ENCODE peak calls at places on chromosomes 12 and 14, in ten cellular contexts. A is cardiac fibroblast; V is activated CD4-positive, alpha-beta T cell treated with anti-CD3 and anti-CD28 coated beads, Interleukin-2, amount 50 U/mL, for 48 hours; S is adipocyte; H is kidney glomerular epithelial cell; G is suprapubic skin; J is stimulated activated CD8-positive, alpha-beta memory T cell treated with anti-CD3 and anti-CD28 coated beads, Interleukin-2, amount 100 ng/mL, for 48 hours; O is fibroblast of pulmonary artery; M is GM19239; Y is hippocampal formation. U is an unnamed sample.

GRCh38 chr12:26651566-26652188 is 181.3 kb downstream of the ITPR2 start:
- DNase-seq in S (peak), G (no peak), Y (peak), M (peak), H (peak), J (no peak), V (peak), A (peak), O (peak), U (peak)

GRCh38 chr12:13275366-13275765 is 78.8 kb downstream of the EMP1 start:
- DNase-seq in Y (peak), H (no peak), M (no peak), O (no peak), S (no peak), V (no peak), J (no peak), G (no peak), A (peak), U (no peak)

GRCh38 chr12:116222358-116222757 is 55.1 kb downstream of the MED13L start:
- DNase-seq in H (peak), G (peak), S (peak), V (peak), M (no peak), Y (no peak), J (no peak), A (peak), O (peak), U (peak)

GRCh38 chr14:88166616-88167015 is 156.5 kb downstream of the KCNK10 start:
- DNase-seq in Y (no peak), J (no peak), M (no peak), A (peak), V (no peak), H (peak), O (no peak), G (no peak), S (no peak), U (peak)

GRCh38 chr12:91913651-91914050 is 232.0 kb downstream of the BTG1 start:
- DNase-seq in A (peak), J (no peak), M (no peak), S (no peak), O (no peak), G (no peak), Y (no peak), V (no peak), H (no peak), U (peak)

GRCh38 chr12:20578142-20578541 is 117.0 kb upstream of the SLCO1C1 start:
- DNase-seq in Y (no peak), M (no peak), S (no peak), V (no peak), A (no peak), J (no peak), O (no peak), H (no peak), G (no peak), U (no peak)

GRCh38 chr14:32134448-32135070 is 57.5 kb downstream of the ARHGAP5 start:
- DNase-seq in V (no peak), Y (no peak), J (no peak), M (no peak), O (peak), G (no peak), S (peak), H (peak), A (peak), U (peak)

GRCh38 chr12:111108726-111109125 is 188.3 kb upstream of the MYL2 start:
- DNase-seq in A (no peak), O (no peak), M (no peak), G (no peak), V (no peak), H (no peak), J (no peak), S (no peak), Y (no peak), U (no peak)

GRCh38 chr14:39175445-39176262 is 600 bp downstream of the PNN start:
- DNase-seq in J (peak), S (peak), M (peak), H (no peak), G (no peak), A (peak), Y (no peak), O (peak), V (peak), U (peak)

GRCh38 chr12:62720661-62721330 is 214.2 kb downstream of the PPM1H start:
- DNase-seq in G (no peak), H (peak), S (peak), O (peak), Y (peak), V (no peak), A (peak), M (no peak), J (no peak), U (peak)

GRCh38 chr14:69703047-69704046 is 63.6 kb upstream of the SRSF5 start:
- DNase-seq in O (no peak), Y (no peak), J (no peak), V (no peak), A (no peak), M (no peak), S (no peak), H (no peak), G (no peak), U (no peak)

GRCh38 chr12:54935235-54935951 is 49.2 kb downstream of the TESPA1 start:
- DNase-seq in S (peak), Y (peak), V (peak), G (no peak), M (peak), O (peak), H (peak), J (no peak), A (peak), U (peak)

GRCh38 chr12:6980075-6980474 is 9.4 kb downstream of the EMG1 start:
- DNase-seq in O (no peak), H (no peak), V (no peak), M (no peak), Y (no peak), A (no peak), S (no peak), J (no peak), G (no peak), U (no peak)

GRCh38 chr12:125989716-125990115 is 924.5 kb downstream of the AACS start:
- DNase-seq in Y (no peak), H (no peak), J (no peak), V (no peak), O (no peak), M (no peak), G (no peak), S (no peak), A (no peak), U (no peak)

GRCh38 chr12:108856428-108857157 is 790 bp downstream of the SSH1 start:
- DNase-seq in H (peak), V (peak), A (peak), O (peak), S (peak), J (peak), Y (no peak), M (no peak), G (peak), U (peak)

GRCh38 chr12:3097186-3097804 is 20.1 kb downstream of the TSPAN9 start:
- DNase-seq in G (no peak), S (peak), H (peak), M (no peak), A (peak), O (peak), V (no peak), J (no peak), Y (no peak), U (no peak)

GRCh38 chr14:35384386-35385041 is 20.0 kb downstream of the NFKBIA start:
- DNase-seq in V (no peak), M (no peak), G (no peak), H (peak), S (peak), Y (no peak), O (peak), J (no peak), A (peak), U (peak)